ENCODE peak calls at places on chromosomes 13 and 19, in nine cellular contexts. M is KG1; Q is activated CD4-positive, CD25-positive, alpha-beta regulatory T cell; X is activated gamma-delta T cell treated with Interleukin-2 at 50 U/mL for 16 hours; W is activated T-cell treated with anti-CD3 and anti-CD28 coated beads, Interleukin-2, amount 50 U/mL, for 72 hours; Z is T-helper 1 cell; A is progenitor cell of endocrine pancreas; E is upper lobe of right lung; F is activated naive CD4-positive, alpha-beta T cell treated with Interleukin-2 at 50 U/mL for 16 hours. N is an unnamed sample.

GRCh38 chr19:4310247-4311121 is 6.1 kb downstream of the FSD1 start:
- DNase-seq in A (no peak), E (no peak), F (no peak), X (no peak), W (no peak), M (no peak), Q (no peak), Z (no peak), N (no peak)

GRCh38 chr13:98129059-98129741 is 13.7 kb upstream of the FARP1 start:
- DNase-seq in A (no peak), Q (no peak), F (no peak), Z (no peak), E (no peak), X (no peak), W (no peak), M (no peak), N (no peak)

GRCh38 chr13:98476538-98476966 is 100.4 kb downstream of the STK24 start:
- DNase-seq in M (peak), A (no peak), Q (peak), F (peak), Z (peak), W (peak), X (peak), E (peak), N (peak)

GRCh38 chr13:49476529-49476928 is 19.2 kb upstream of the PHF11 start:
- DNase-seq in A (no peak), W (no peak), M (no peak), F (no peak), Z (no peak), Q (no peak), X (no peak), E (no peak), N (no peak)

GRCh38 chr19:19774354-19775033 is 41.6 kb upstream of the ZNF14 start:
- DNase-seq in W (no peak), A (no peak), X (no peak), F (no peak), E (no peak), Z (no peak), M (no peak), Q (no peak), N (no peak)

GRCh38 chr13:51502206-51502651 is 49.4 kb upstream of the INTS6 start:
- DNase-seq in F (peak), X (no peak), Q (no peak), E (no peak), M (no peak), Z (no peak), W (peak), A (no peak), N (no peak)

GRCh38 chr13:94400874-94401273 is 78.6 kb downstream of the DCT start:
- DNase-seq in F (no peak), X (no peak), Q (no peak), Z (no peak), W (no peak), M (no peak), E (no peak), A (no peak), N (no peak)

GRCh38 chr19:55440411-55441105 is 2.5 kb downstream of the SHISA7 start:
- DNase-seq in X (no peak), E (no peak), Z (no peak), Q (no peak), M (no peak), F (no peak), A (no peak), W (peak), N (peak)

GRCh38 chr19:18676692-18677091 is 6.8 kb upstream of the CRTC1 start:
- DNase-seq in E (no peak), M (no peak), W (no peak), Z (no peak), X (no peak), Q (no peak), F (no peak), A (no peak), N (no peak)

GRCh38 chr19:52112624-52113023 is 17.1 kb upstream of the ZNF841 start:
- DNase-seq in A (no peak), M (no peak), Q (no peak), W (no peak), X (no peak), F (no peak), E (no peak), Z (no peak), N (no peak)

GRCh38 chr13:49859568-49859967 is 67.1 kb upstream of the KPNA3 start:
- DNase-seq in M (no peak), X (no peak), E (no peak), Q (no peak), W (no peak), F (no peak), A (no peak), Z (no peak), N (no peak)

GRCh38 chr13:46553886-46554855 is 1.2 kb downstream of the LRCH1 start:
- DNase-seq in F (peak), Q (peak), M (peak), E (peak), W (peak), X (peak), Z (peak), A (peak), N (peak)

N was measured in erythroblast.